ENCODE peak calls at places on chromosomes 11 and 22, in seven cellular contexts. One of them, this sample, is unnamed.

GRCh38 chr11:12893787-12894672 is 115.1 kb upstream of the RASSF10 start:
- DNase-seq in H1: no peak
- DNase-seq in mesenchymal stem cell: peak
- DNase-seq in trophoblast cell: peak
- DNase-seq in mesendoderm: peak
- DNase-seq in H9: peak
- DNase-seq in IMR-90: peak
- DNase-seq in this sample: peak

GRCh38 chr11:85180528-85180927 is 446.6 kb downstream of the DLG2 start:
- DNase-seq in trophoblast cell: no peak
- DNase-seq in mesenchymal stem cell: no peak
- DNase-seq in H1: no peak
- DNase-seq in IMR-90: no peak
- DNase-seq in mesendoderm: no peak
- DNase-seq in H9: no peak
- DNase-seq in this sample: no peak

GRCh38 chr11:81707881-81708280 is 1025.8 kb downstream of the FAM181B start:
- DNase-seq in trophoblast cell: no peak
- DNase-seq in H1: no peak
- DNase-seq in IMR-90: no peak
- DNase-seq in mesenchymal stem cell: no peak
- DNase-seq in H9: peak
- DNase-seq in mesendoderm: peak
- DNase-seq in this sample: no peak

GRCh38 chr11:35180311-35181233 is 41.6 kb downstream of the CD44 start:
- DNase-seq in H9: no peak
- DNase-seq in trophoblast cell: no peak
- DNase-seq in mesendoderm: no peak
- DNase-seq in H1: no peak
- DNase-seq in mesenchymal stem cell: no peak
- DNase-seq in IMR-90: peak
- DNase-seq in this sample: no peak

GRCh38 chr22:40388231-40388630 is 17.8 kb downstream of the SGSM3 start:
- DNase-seq in H1: no peak
- DNase-seq in IMR-90: no peak
- DNase-seq in trophoblast cell: no peak
- DNase-seq in mesendoderm: no peak
- DNase-seq in mesenchymal stem cell: no peak
- DNase-seq in H9: no peak
- DNase-seq in this sample: no peak

GRCh38 chr11:34809191-34810106 is 106.7 kb downstream of the APIP start:
- DNase-seq in mesenchymal stem cell: peak
- DNase-seq in H9: no peak
- DNase-seq in trophoblast cell: peak
- DNase-seq in H1: no peak
- DNase-seq in IMR-90: peak
- DNase-seq in mesendoderm: no peak
- DNase-seq in this sample: no peak

GRCh38 chr11:75597636-75598035 is 35.6 kb downstream of the SERPINH1 start:
- DNase-seq in mesenchymal stem cell: peak
- DNase-seq in H9: peak
- DNase-seq in trophoblast cell: no peak
- DNase-seq in mesendoderm: peak
- DNase-seq in IMR-90: no peak
- DNase-seq in H1: no peak
- DNase-seq in this sample: peak

GRCh38 chr11:23284626-23285025 is 424.4 kb upstream of the CCDC179 start:
- DNase-seq in mesendoderm: no peak
- DNase-seq in H1: no peak
- DNase-seq in IMR-90: peak
- DNase-seq in trophoblast cell: no peak
- DNase-seq in mesenchymal stem cell: peak
- DNase-seq in H9: no peak
- DNase-seq in this sample: no peak

GRCh38 chr11:102416974-102417373 is 35.6 kb downstream of the TMEM123 start:
- DNase-seq in mesendoderm: no peak
- DNase-seq in IMR-90: no peak
- DNase-seq in H1: no peak
- DNase-seq in H9: no peak
- DNase-seq in mesenchymal stem cell: no peak
- DNase-seq in trophoblast cell: no peak
- DNase-seq in this sample: no peak

GRCh38 chr22:17501679-17502285 is 61.5 kb upstream of the SLC25A18 start:
- DNase-seq in mesendoderm: peak
- DNase-seq in trophoblast cell: peak
- DNase-seq in H9: no peak
- DNase-seq in H1: no peak
- DNase-seq in mesenchymal stem cell: peak
- DNase-seq in IMR-90: peak
- DNase-seq in this sample: peak

GRCh38 chr22:44409211-44409648 is 88.8 kb downstream of the RTL6 start:
- DNase-seq in IMR-90: no peak
- DNase-seq in H1: no peak
- DNase-seq in H9: no peak
- DNase-seq in mesendoderm: no peak
- DNase-seq in trophoblast cell: no peak
- DNase-seq in mesenchymal stem cell: no peak
- DNase-seq in this sample: no peak

GRCh38 chr11:100878474-100878873 is 191.4 kb downstream of the ARHGAP42 start:
- DNase-seq in mesendoderm: no peak
- DNase-seq in trophoblast cell: no peak
- DNase-seq in H9: no peak
- DNase-seq in mesenchymal stem cell: no peak
- DNase-seq in H1: no peak
- DNase-seq in IMR-90: peak
- DNase-seq in this sample: no peak

GRCh38 chr11:135074397-135074998 is 662.5 kb upstream of the B3GAT1 start:
- DNase-seq in mesenchymal stem cell: no peak
- DNase-seq in H1: no peak
- DNase-seq in trophoblast cell: no peak
- DNase-seq in mesendoderm: peak
- DNase-seq in H9: no peak
- DNase-seq in IMR-90: no peak
- DNase-seq in this sample: no peak
- H2AK5ac ChIP-seq in mesenchymal stem cell: no peak
- H2AK5ac ChIP-seq in H1: no peak
- H2AK5ac ChIP-seq in trophoblast cell: no peak
- H2AK5ac ChIP-seq in mesendoderm: no peak
- H2AK5ac ChIP-seq in H9: no peak
- H2AK5ac ChIP-seq in IMR-90: no peak
- H2AK5ac ChIP-seq in this sample: no peak

GRCh38 chr11:20208622-20209090 is 48.4 kb upstream of the DBX1 start:
- DNase-seq in IMR-90: no peak
- DNase-seq in H1: peak
- DNase-seq in mesenchymal stem cell: no peak
- DNase-seq in H9: peak
- DNase-seq in trophoblast cell: no peak
- DNase-seq in mesendoderm: peak
- DNase-seq in this sample: peak
- H4K8ac ChIP-seq in IMR-90: no peak
- H4K8ac ChIP-seq in H1: no peak
- H4K8ac ChIP-seq in mesenchymal stem cell: no peak
- H4K8ac ChIP-seq in H9: no peak
- H4K8ac ChIP-seq in trophoblast cell: no peak
- H4K8ac ChIP-seq in mesendoderm: no peak
- H4K8ac ChIP-seq in this sample: no peak

DNA sequence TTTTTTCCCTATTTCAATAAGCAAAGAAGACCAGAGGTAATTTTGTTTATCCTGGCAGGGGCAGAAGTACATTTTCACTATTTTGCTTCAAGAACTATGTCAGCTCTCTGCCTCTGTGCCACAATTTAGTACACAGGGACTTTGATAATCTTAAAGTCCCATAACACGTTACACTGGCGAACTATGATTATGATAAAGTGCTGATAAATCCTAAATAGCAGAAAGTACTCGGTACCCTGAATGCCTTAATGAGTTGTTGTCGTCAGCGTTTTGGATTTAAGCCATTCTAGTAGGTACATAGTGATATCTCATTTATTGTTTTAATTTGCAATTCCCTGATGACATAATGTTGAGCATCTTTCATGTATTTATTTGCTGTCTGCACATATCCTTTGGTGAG is 16.6 kb upstream of the PHOX2A start:
- DNase-seq in mesendoderm: no peak
- DNase-seq in trophoblast cell: no peak
- DNase-seq in mesenchymal stem cell: no peak
- DNase-seq in H1: no peak
- DNase-seq in IMR-90: no peak
- DNase-seq in H9: no peak
- DNase-seq in this sample: no peak
- H2AK5ac ChIP-seq in mesendoderm: no peak
- H2AK5ac ChIP-seq in trophoblast cell: no peak
- H2AK5ac ChIP-seq in mesenchymal stem cell: no peak
- H2AK5ac ChIP-seq in H1: no peak
- H2AK5ac ChIP-seq in IMR-90: no peak
- H2AK5ac ChIP-seq in H9: no peak
- H2AK5ac ChIP-seq in this sample: no peak

GRCh38 chr11:133935551-133935910 is 21.2 kb downstream of the IGSF9B start:
- DNase-seq in mesenchymal stem cell: no peak
- DNase-seq in mesendoderm: no peak
- DNase-seq in H9: no peak
- DNase-seq in trophoblast cell: no peak
- DNase-seq in H1: no peak
- DNase-seq in IMR-90: no peak
- DNase-seq in this sample: no peak
- H4K8ac ChIP-seq in mesenchymal stem cell: no peak
- H4K8ac ChIP-seq in mesendoderm: no peak
- H4K8ac ChIP-seq in H9: no peak
- H4K8ac ChIP-seq in trophoblast cell: no peak
- H4K8ac ChIP-seq in H1: no peak
- H4K8ac ChIP-seq in IMR-90: no peak
- H4K8ac ChIP-seq in this sample: no peak

DNA sequence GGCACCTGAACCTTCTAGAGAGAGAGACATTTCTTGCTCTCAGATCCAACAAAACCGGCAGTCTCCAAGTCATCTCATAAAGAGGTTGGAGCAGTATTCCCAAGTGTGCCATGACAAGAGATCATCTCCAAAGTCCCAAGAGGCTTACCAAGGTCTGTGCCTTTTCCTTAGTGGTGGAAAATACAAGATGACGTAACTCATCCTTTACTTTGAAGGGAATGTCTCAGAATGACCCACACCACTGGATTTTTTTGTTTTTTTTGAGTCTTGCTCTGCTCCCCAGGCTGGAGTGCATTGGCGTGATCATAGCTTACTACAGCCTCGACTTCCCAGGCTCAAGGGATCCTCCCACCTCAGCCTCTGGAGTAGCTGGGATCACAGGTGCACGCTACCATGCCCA is 71.0 kb upstream of the SLC22A12 start:
- DNase-seq in mesenchymal stem cell: no peak
- DNase-seq in H9: no peak
- DNase-seq in mesendoderm: no peak
- DNase-seq in H1: no peak
- DNase-seq in trophoblast cell: no peak
- DNase-seq in IMR-90: no peak
- DNase-seq in this sample: no peak
- H2AK5ac ChIP-seq in mesenchymal stem cell: no peak
- H2AK5ac ChIP-seq in H9: no peak
- H2AK5ac ChIP-seq in mesendoderm: no peak
- H2AK5ac ChIP-seq in H1: no peak
- H2AK5ac ChIP-seq in trophoblast cell: no peak
- H2AK5ac ChIP-seq in IMR-90: no peak
- H2AK5ac ChIP-seq in this sample: no peak

GRCh38 chr11:124115782-124116616 is 749 bp downstream of the VWA5A start:
- DNase-seq in H1: no peak
- DNase-seq in IMR-90: no peak
- DNase-seq in H9: peak
- DNase-seq in mesendoderm: peak
- DNase-seq in trophoblast cell: peak
- DNase-seq in mesenchymal stem cell: no peak
- DNase-seq in this sample: no peak

GRCh38 chr11:124109377-124109776 is 5.9 kb upstream of the VWA5A start:
- DNase-seq in mesenchymal stem cell: no peak
- DNase-seq in mesendoderm: no peak
- DNase-seq in IMR-90: no peak
- DNase-seq in H1: no peak
- DNase-seq in H9: no peak
- DNase-seq in trophoblast cell: no peak
- DNase-seq in this sample: no peak

GRCh38 chr11:124113890-124114289 is 1.4 kb upstream of the VWA5A start:
- DNase-seq in mesenchymal stem cell: peak
- DNase-seq in mesendoderm: peak
- DNase-seq in IMR-90: peak
- DNase-seq in trophoblast cell: no peak
- DNase-seq in H9: no peak
- DNase-seq in H1: no peak
- DNase-seq in this sample: no peak

GRCh38 chr11:124119103-124119502 is 3.9 kb downstream of the VWA5A start:
- DNase-seq in trophoblast cell: no peak
- DNase-seq in mesendoderm: no peak
- DNase-seq in IMR-90: no peak
- DNase-seq in H1: no peak
- DNase-seq in H9: no peak
- DNase-seq in mesenchymal stem cell: no peak
- DNase-seq in this sample: no peak

DNA sequence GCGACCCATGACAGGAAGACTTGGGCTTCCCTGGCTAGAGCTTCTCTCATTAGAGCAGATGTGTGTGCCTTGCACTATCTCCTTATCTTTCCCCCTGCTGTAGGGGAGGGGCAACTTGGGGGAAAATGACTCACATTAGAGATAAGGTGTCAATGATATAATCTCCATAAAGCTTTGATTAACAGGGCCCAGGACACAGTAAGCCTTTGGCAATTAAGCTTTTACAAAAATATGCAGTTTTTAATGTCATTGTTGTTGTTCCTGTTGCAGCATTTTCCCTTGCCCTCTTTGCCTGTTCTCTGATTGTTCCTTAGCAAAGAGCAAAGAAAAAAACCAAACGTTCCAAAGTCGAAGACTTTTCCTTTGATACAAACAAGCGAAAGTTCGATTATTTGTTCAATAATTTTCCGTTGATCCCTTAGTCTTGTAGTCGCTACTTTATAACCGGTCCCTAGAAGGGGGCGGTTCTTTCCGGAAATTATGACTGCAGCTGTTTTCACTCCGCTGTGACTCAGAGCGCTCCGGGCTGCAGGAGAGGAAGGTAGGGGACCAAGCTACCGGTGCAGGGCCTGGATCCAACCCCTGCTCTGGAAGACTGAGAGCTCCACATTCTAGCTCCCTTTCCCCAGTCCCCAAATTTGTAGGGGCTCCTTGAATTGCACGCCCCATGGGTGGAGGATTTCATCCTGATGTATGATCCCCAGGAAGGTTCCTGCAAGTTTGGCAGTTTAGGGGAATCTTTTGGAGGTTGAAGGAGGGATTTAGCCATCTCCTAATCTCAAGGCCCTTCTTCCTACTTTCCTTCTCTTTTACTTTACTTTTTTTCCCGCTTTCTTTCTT is at the start of gene VWA5A:
- DNase-seq in H1: peak
- DNase-seq in IMR-90: peak
- DNase-seq in trophoblast cell: peak
- DNase-seq in H9: peak
- DNase-seq in mesendoderm: peak
- DNase-seq in mesenchymal stem cell: peak
- DNase-seq in this sample: peak
- H4K8ac ChIP-seq in H1: no peak
- H4K8ac ChIP-seq in IMR-90: peak
- H4K8ac ChIP-seq in trophoblast cell: peak
- H4K8ac ChIP-seq in H9: no peak
- H4K8ac ChIP-seq in mesendoderm: no peak
- H4K8ac ChIP-seq in mesenchymal stem cell: peak
- H4K8ac ChIP-seq in this sample: no peak